ENCODE peak calls at places on chromosomes 11 and 22, in six cellular contexts. Z, Q, S, N, E and F are unnamed samples.

GRCh38 chr11:64569300-64569970 is 21.6 kb upstream of the SLC22A12 start:
- DNase-seq in Z (no peak), Q (no peak), S (no peak), N (no peak), E (peak), F (no peak)

GRCh38 chr11:133065847-133066485 is 466.3 kb downstream of the OPCML start:
- DNase-seq in Z (no peak), Q (no peak), S (no peak), N (no peak), E (no peak), F (no peak)

GRCh38 chr22:38843201-38843715 is 570 bp downstream of the NPTXR start:
- DNase-seq in Z (peak), Q (peak), S (peak), N (peak), E (no peak), F (no peak)

GRCh38 chr22:21707677-21708076 is 27.9 kb downstream of the YPEL1 start:
- DNase-seq in Z (no peak), Q (peak), S (no peak), N (no peak), E (no peak), F (no peak)

GRCh38 chr11:3156282-3156660 is 8.8 kb downstream of the OSBPL5 start:
- DNase-seq in Z (no peak), Q (no peak), S (no peak), N (no peak), E (peak), F (no peak)

GRCh38 chr11:60918941-60919275 is 5.0 kb downstream of the TMEM109 start:
- DNase-seq in Z (no peak), Q (no peak), S (no peak), N (no peak), E (no peak), F (no peak)

GRCh38 chr11:135073870-135074269 is 661.8 kb upstream of the B3GAT1 start:
- DNase-seq in Z (no peak), Q (no peak), S (no peak), N (no peak), E (no peak), F (no peak)

GRCh38 chr11:73295259-73295995 is 12.6 kb upstream of the ARHGEF17 start:
- DNase-seq in Z (peak), Q (peak), S (peak), N (peak), E (peak), F (no peak)

GRCh38 chr11:128904872-128905344 is 13.8 kb downstream of the KCNJ5 start:
- DNase-seq in Z (no peak), Q (peak), S (no peak), N (peak), E (no peak), F (no peak)

GRCh38 chr11:45607995-45608394 is 57.4 kb downstream of the CHST1 start:
- DNase-seq in Z (no peak), Q (no peak), S (no peak), N (no peak), E (no peak), F (no peak)